ENCODE peak calls at places on chromosome 15, in nine cellular contexts. F, T, B, U, L, G, V, Z and J are unnamed samples.

GRCh38 chr15:75502360-75502759 is 50.9 kb upstream of the SIN3A start:
- DNase-seq in L (no peak), V (no peak), Z (no peak), T (no peak), U (no peak), B (no peak), G (no peak), F (no peak), J (no peak)

GRCh38 chr15:36075333-36075732 is 504.1 kb upstream of the CDIN1 start:
- DNase-seq in V (no peak), G (no peak), T (no peak), U (no peak), F (no peak), B (no peak), L (no peak), Z (no peak), J (no peak)

GRCh38 chr15:52262364-52262763 is 33.2 kb downstream of the MYO5C start:
- DNase-seq in V (no peak), Z (no peak), U (no peak), B (no peak), L (no peak), F (no peak), G (peak; percentile 31), T (no peak), J (no peak)

GRCh38 chr15:96171842-96172241 is 158.7 kb upstream of the NR2F2 start:
- DNase-seq in F (no peak), Z (no peak), G (no peak), U (no peak), L (no peak), B (no peak), T (no peak), V (no peak), J (no peak)

GRCh38 chr15:79064496-79064895 is 26.1 kb downstream of the RASGRF1 start:
- DNase-seq in G (no peak), U (no peak), V (no peak), L (no peak), Z (no peak), T (no peak), F (no peak), B (no peak), J (no peak)

GRCh38 chr15:62706361-62706760 is 336.2 kb upstream of the TPM1 start:
- DNase-seq in T (no peak), L (no peak), Z (no peak), V (no peak), U (no peak), B (no peak), F (no peak), G (no peak), J (no peak)

GRCh38 chr15:67174864-67175573 is 79.4 kb downstream of the AAGAB start:
- DNase-seq in B (peak; percentile 44), L (no peak), Z (no peak), G (peak; percentile 90), U (no peak), F (no peak), T (no peak), V (peak; percentile 12), J (no peak)

GRCh38 chr15:80199869-80200268 is 47.1 kb downstream of the FAH start:
- DNase-seq in F (no peak), Z (no peak), L (peak; percentile 55), U (no peak), T (no peak), B (no peak), V (no peak), G (no peak), J (no peak)

GRCh38 chr15:79197285-79197684 is 85.2 kb upstream of the ANKRD34C start:
- DNase-seq in V (no peak), F (no peak), U (no peak), L (no peak), B (no peak), Z (no peak), T (no peak), G (no peak), J (no peak)

GRCh38 chr15:62881056-62881455 is 161.5 kb upstream of the TPM1 start:
- DNase-seq in T (no peak), U (no peak), Z (no peak), B (no peak), L (no peak), F (no peak), V (no peak), G (no peak), J (no peak)

GRCh38 chr15:81281925-81282895 is 41.7 kb downstream of the STARD5 start:
- DNase-seq in G (no peak), B (no peak), U (peak; percentile 11), V (no peak), F (no peak), T (no peak), Z (no peak), L (no peak), J (no peak)

GRCh38 chr15:98120561-98120960 is 160.1 kb downstream of the ARRDC4 start:
- DNase-seq in G (no peak), F (no peak), T (no peak), L (no peak), Z (no peak), V (no peak), U (no peak), B (no peak), J (no peak)

GRCh38 chr15:84883916-84884781 is at the start of gene SLC28A1:
- DNase-seq in G (no peak), L (no peak), T (no peak), B (no peak), Z (no peak), F (no peak), V (no peak), U (no peak), J (no peak)

GRCh38 chr15:84886211-84886983 is 1.9 kb downstream of the SLC28A1 start:
- DNase-seq in G (no peak), Z (no peak), U (no peak), B (no peak), L (no peak), T (no peak), F (no peak), V (no peak), J (no peak)

GRCh38 chr15:84880822-84881519 is 3.5 kb upstream of the SLC28A1 start:
- DNase-seq in U (no peak), L (no peak), Z (no peak), B (no peak), F (no peak), V (no peak), T (no peak), G (no peak), J (no peak)

GRCh38 chr15:84881520-84881830 is 3.0 kb upstream of the SLC28A1 start:
- DNase-seq in G (no peak), T (no peak), B (no peak), V (no peak), U (no peak), L (no peak), Z (no peak), F (no peak), J (peak; percentile 64)

DNA sequence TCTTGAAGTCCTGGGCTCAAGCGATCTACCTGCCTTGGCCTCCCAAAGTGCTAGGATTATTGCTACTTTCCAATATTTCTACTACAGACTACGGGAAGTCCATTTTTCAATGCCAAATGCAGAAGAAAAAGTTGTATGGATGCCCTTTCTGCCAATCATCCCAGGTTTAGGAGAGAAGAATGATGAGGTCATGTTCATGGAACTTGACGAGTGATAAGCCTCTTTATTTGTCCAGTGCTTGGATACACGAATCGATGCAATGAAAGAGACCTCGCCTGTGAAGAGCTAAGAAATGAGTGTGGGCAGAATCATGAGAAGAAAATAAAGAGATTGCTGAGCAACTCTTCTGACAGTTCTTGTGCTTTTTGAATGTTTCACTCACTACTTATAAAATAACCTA is 1.0 kb upstream of the SLC28A1 start:
- DNase-seq in B (no peak), V (no peak), Z (no peak), U (no peak), F (no peak), L (no peak), G (no peak), T (no peak), J (no peak)
- TF ChIP-seq POLR2A in B (no peak), V (no peak), Z (no peak), U (no peak), F (peak; percentile 10), L (no peak), G (no peak), T (no peak), J (no peak)

DNA sequence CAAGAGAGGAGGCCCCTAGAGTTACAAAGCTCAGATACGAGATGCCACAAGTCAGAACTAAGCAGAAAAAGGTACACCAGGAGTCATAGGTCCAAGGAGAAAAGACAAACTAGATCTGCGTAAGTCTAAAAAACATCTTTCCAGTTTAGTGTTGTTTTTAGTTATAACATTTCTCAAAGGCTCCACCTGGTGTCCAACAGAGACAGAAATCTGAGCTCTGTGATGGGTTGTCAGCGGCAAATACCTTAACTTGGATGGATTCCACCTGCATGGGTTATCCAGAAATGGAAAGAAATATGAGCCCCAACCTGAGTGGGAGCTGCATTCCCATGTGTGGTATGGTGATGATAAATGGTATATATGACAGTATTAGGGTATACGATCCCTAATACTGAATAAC is 238.6 kb upstream of the CHRM5 start:
- DNase-seq in B (no peak), F (no peak), T (no peak), G (peak; percentile 34), L (no peak), V (no peak), Z (no peak), U (no peak), J (peak; percentile 17)
- TF ChIP-seq CTCF in B (no peak), F (no peak), T (no peak), G (peak; percentile 19), L (no peak), V (no peak), Z (no peak), U (no peak), J (peak; percentile 14)

GRCh38 chr15:50783895-50784294 is 18.4 kb upstream of the SPPL2A start:
- DNase-seq in T (no peak), B (no peak), G (no peak), U (no peak), V (no peak), F (no peak), L (no peak), Z (no peak), J (no peak)
- H3K36me3 ChIP-seq in T (no peaks in the 10 kb centered on the region), B (no peaks in the 10 kb centered on the region), G (no peaks in the 10 kb centered on the region), U (no peaks in the 10 kb centered on the region), V (no peaks in the 10 kb centered on the region), F (no peaks in the 10 kb centered on the region), L (no peaks in the 10 kb centered on the region), Z (no peaks in the 10 kb centered on the region), J (no peaks in the 10 kb centered on the region)

GRCh38 chr15:41958002-41958420 is 14.3 kb downstream of the EHD4 start:
- DNase-seq in U (no peak), F (no peak), G (peak; percentile 93), V (no peak), T (no peak), B (no peak), L (no peak), Z (no peak), J (no peak)

GRCh38 chr15:41954036-41954435 is 18.3 kb downstream of the EHD4 start:
- DNase-seq in F (no peak), B (no peak), Z (no peak), L (no peak), U (no peak), V (no peak), G (no peak), T (no peak), J (no peak)

GRCh38 chr15:41955807-41956525 is 16.4 kb downstream of the EHD4 start:
- DNase-seq in Z (no peak), B (no peak), F (peak; percentile 64), U (no peak), G (no peak), L (no peak), T (no peak), V (no peak), J (peak; percentile 32)

GRCh38 chr15:41955100-41955499 is 17.3 kb downstream of the EHD4 start:
- DNase-seq in G (no peak), U (no peak), T (no peak), L (no peak), V (no peak), F (no peak), B (no peak), Z (no peak), J (no peak)

GRCh38 chr15:41957021-41957897 is 15.1 kb downstream of the EHD4 start:
- DNase-seq in Z (no peak), B (no peak), U (no peak), F (no peak), T (no peak), G (peak; percentile 85), L (no peak), V (no peak), J (peak; percentile 57)
- TF ChIP-seq POLR2A in Z (no peak), B (no peak), U (no peak), F (no peak), T (no peak), G (no peak), L (no peak), V (no peak), J (no peak)